ENCODE peak calls at places on chromosome 6, in seven cellular contexts. B, T, I, D, U, R and W are unnamed samples.

GRCh38 chr6:5401845-5402738 is 140.8 kb downstream of the FARS2 start:
- DNase-seq in B (no peak), T (peak), I (no peak), D (no peak), U (no peak), R (no peak), W (no peak)

GRCh38 chr6:150266309-150266708 is 102.5 kb upstream of the IYD start:
- DNase-seq in B (no peak), T (no peak), I (no peak), D (no peak), U (no peak), R (no peak), W (no peak)

GRCh38 chr6:149961728-149962425 is 1.9 kb upstream of the ULBP1 start:
- DNase-seq in B (no peak), T (no peak), I (no peak), D (peak), U (no peak), R (no peak), W (peak)

GRCh38 chr6:42403415-42403814 is 48.3 kb downstream of the TRERF1 start:
- DNase-seq in B (no peak), T (peak), I (no peak), D (no peak), U (no peak), R (no peak), W (no peak)

GRCh38 chr6:75234126-75234865 is 9.3 kb downstream of the COX7A2 start:
- DNase-seq in B (no peak), T (no peak), I (no peak), D (no peak), U (no peak), R (no peak), W (no peak)

GRCh38 chr6:144285798-144286502 is 815 bp downstream of the UTRN start:
- DNase-seq in B (peak), T (peak), I (no peak), D (peak), U (peak), R (no peak), W (peak)

GRCh38 chr6:134373282-134373922 is 55.5 kb upstream of the SGK1 start:
- DNase-seq in B (no peak), T (peak), I (peak), D (no peak), U (peak), R (peak), W (no peak)

GRCh38 chr6:100493206-100493888 is 28.6 kb upstream of the SIM1 start:
- DNase-seq in B (no peak), T (no peak), I (no peak), D (peak), U (no peak), R (no peak), W (no peak)

GRCh38 chr6:150915156-150915555 is 49.7 kb downstream of the MTHFD1L start:
- DNase-seq in B (no peak), T (peak), I (no peak), D (no peak), U (no peak), R (no peak), W (no peak)

GRCh38 chr6:110355727-110356126 is 2.4 kb downstream of the METTL24 start:
- DNase-seq in B (no peak), T (no peak), I (no peak), D (peak), U (no peak), R (no peak), W (no peak)

GRCh38 chr6:41974281-41974825 is 32.7 kb upstream of the CCND3 start:
- DNase-seq in B (no peak), T (no peak), I (no peak), D (no peak), U (peak), R (no peak), W (no peak)

GRCh38 chr6:152054441-152054840 is 247.0 kb downstream of the ESR1 start:
- DNase-seq in B (no peak), T (peak), I (no peak), D (no peak), U (no peak), R (no peak), W (no peak)

GRCh38 chr6:42125231-42125630 is 17.2 kb downstream of the C6orf132 start:
- DNase-seq in B (no peak), T (no peak), I (no peak), D (no peak), U (no peak), R (no peak), W (no peak)

GRCh38 chr6:31402324-31403282 is 792 bp upstream of the MICA start:
- DNase-seq in B (no peak), T (peak), I (no peak), D (no peak), U (peak), R (no peak), W (peak)

GRCh38 chr6:31405996-31406395 is 2.6 kb downstream of the MICA start:
- DNase-seq in B (no peak), T (no peak), I (no peak), D (no peak), U (no peak), R (no peak), W (no peak)

GRCh38 chr6:31401403-31401802 is 2.0 kb upstream of the MICA start:
- DNase-seq in B (no peak), T (peak), I (peak), D (no peak), U (peak), R (peak), W (no peak)

GRCh38 chr6:31400467-31401289 is 2.7 kb upstream of the MICA start:
- DNase-seq in B (peak), T (peak), I (no peak), D (peak), U (peak), R (peak), W (peak)

DNA sequence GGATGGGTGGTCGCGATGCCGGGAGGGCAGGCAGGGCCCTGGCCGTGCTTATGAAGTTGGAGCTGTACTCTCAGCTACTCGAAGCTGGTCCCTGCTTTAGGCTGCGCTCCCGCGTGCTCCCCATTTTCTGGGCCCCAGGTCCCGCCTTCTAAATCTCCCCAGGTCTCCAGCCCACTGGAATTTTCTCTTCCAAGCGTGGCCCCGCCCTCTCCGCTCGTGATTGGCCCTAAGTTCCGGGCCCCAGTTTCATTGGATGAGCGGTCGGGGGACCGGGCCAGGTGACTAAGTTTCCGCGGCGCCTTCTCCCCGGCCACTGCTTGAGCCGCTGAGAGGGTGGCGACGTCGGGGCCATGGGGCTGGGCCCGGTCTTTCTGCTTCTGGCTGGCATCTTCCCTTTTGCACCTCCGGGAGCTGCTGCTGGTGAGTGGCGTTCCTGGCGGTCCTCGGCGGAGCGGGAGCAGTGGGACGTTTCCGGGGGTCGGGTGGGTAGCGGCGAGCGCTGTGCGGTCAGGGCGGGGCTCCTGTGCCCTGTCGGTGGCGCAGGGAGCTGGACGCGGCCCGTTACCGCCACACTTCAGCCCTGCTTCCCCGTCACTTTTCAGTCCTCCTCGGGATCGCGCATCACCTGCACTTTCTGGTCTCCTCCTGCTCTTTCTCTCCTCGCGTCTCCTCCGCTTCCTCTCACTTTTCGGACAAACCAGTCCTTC is at the start of gene MICA:
- DNase-seq in B (peak), T (peak), I (peak), D (peak), U (peak), R (peak), W (peak)
- TF ChIP-seq CTCF in B (no peak), T (no peak), I (no peak), D (no peak), U (no peak), R (no peak), W (no peak)

GRCh38 chr6:12291083-12291784 is 1.1 kb downstream of the EDN1 start:
- DNase-seq in B (no peak), T (no peak), I (no peak), D (no peak), U (no peak), R (no peak), W (no peak)

GRCh38 chr6:12288211-12288618 is 1.9 kb upstream of the EDN1 start:
- DNase-seq in B (no peak), T (no peak), I (no peak), D (no peak), U (no peak), R (no peak), W (no peak)

GRCh38 chr6:12290490-12290820 is 294 bp downstream of the EDN1 start:
- DNase-seq in B (no peak), T (no peak), I (no peak), D (no peak), U (no peak), R (no peak), W (no peak)

GRCh38 chr6:12288844-12289654 is 1.1 kb upstream of the EDN1 start:
- DNase-seq in B (no peak), T (peak), I (no peak), D (peak), U (no peak), R (no peak), W (peak)

GRCh38 chr6:12289655-12290489 is at the start of gene EDN1:
- DNase-seq in B (no peak), T (peak), I (peak), D (peak), U (peak), R (peak), W (peak)
- TF ChIP-seq CTCF in B (no peak), T (peak), I (peak), D (no peak), U (peak), R (peak), W (peak)

GRCh38 chr6:123016431-123017110 is 20.5 kb downstream of the CLVS2 start:
- DNase-seq in B (no peak), T (no peak), I (no peak), D (no peak), U (no peak), R (no peak), W (no peak)
- TF ChIP-seq CTCF in B (no peak), T (no peak), I (no peak), D (no peak), U (no peak), R (no peak), W (no peak)

GRCh38 chr6:96022225-96022624 is 6.5 kb downstream of the FUT9 start:
- DNase-seq in B (no peak), T (no peak), I (no peak), D (no peak), U (no peak), R (no peak), W (no peak)
- TF ChIP-seq CTCF in B (no peak), T (no peak), I (no peak), D (no peak), U (no peak), R (no peak), W (peak)

DNA sequence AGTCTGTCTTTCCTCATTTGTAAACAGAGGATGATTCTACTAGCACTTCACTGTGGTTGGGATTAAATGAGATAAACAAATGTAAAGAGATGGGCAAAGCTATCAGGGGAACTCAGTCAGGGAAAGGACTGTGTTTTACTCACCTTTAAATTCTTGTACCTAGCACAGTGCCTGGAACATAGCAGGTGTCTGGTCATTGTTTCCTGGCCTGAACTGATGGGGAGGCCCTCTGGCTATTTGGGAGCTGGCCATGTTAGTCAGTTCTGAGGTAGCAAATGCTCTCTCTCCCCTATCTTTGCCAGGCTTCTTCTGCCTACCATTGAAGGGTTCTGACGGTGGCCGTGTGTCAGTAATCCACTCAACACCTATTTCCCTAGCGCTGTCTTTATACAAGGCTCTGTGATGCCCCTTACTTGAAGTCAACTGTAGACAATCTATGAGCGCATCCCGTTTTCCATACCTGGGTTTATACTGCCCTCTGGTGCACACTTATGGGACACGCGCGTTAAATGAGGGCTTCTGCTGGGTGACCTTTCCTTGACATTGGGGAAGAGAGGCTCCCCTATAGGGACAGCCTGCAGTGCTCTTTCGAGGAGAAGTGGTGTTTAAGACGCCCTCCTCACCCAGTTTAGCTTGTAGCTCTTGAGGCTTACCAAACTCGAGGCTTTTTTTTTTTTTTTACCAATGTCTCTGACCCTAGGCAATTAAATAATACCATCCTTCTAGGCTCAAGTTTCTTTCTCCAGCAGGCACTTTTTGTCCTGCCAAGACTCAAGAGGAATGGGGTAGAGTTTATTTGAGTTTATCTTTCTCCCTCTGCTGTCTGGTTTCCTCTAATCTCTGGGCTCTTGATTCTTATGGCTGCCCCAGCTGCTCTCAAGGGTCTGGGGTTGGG is 4.0 kb upstream of the SPATS1 start:
- DNase-seq in B (peak), T (peak), I (peak), D (peak), U (no peak), R (peak), W (peak)
- TF ChIP-seq CTCF in B (peak), T (peak), I (peak), D (peak), U (peak), R (peak), W (peak)

GRCh38 chr6:111727798-111728197 is 122.1 kb upstream of the TRAF3IP2 start:
- DNase-seq in B (no peak), T (peak), I (no peak), D (no peak), U (no peak), R (no peak), W (no peak)
- TF ChIP-seq CTCF in B (no peak), T (peak), I (peak), D (peak), U (no peak), R (peak), W (peak)